ENCODE peak calls at places on chromosomes 16 and 17, in four cellular contexts. R is HepG2, L is transverse colon, E is HCT116. D is an unnamed sample.

GRCh38 chr17:21214777-21215541 is 998 bp upstream of the TMEM11 start:
- DNase-seq in R (no peak), L (no peak), E (no peak), D (peak)

GRCh38 chr17:73748521-73748920 is 104.3 kb upstream of the SDK2 start:
- DNase-seq in R (no peak), L (no peak), E (no peak), D (no peak)

GRCh38 chr17:68329331-68329730 is 38.0 kb downstream of the ARSG start:
- DNase-seq in R (no peak), L (no peak), E (no peak), D (no peak)

GRCh38 chr16:27179500-27180072 is 23.7 kb upstream of the KDM8 start:
- DNase-seq in R (peak), L (peak), E (peak), D (peak)

GRCh38 chr17:57459286-57459915 is 203.1 kb downstream of the MSI2 start:
- DNase-seq in R (peak), L (no peak), E (peak), D (no peak)

GRCh38 chr17:79463421-79464309 is 147.2 kb downstream of the RBFOX3 start:
- DNase-seq in R (no peak), L (no peak), E (no peak), D (no peak)

GRCh38 chr17:1008008-1008761 is 11.3 kb downstream of the TIMM22 start:
- DNase-seq in R (no peak), L (no peak), E (no peak), D (no peak)

GRCh38 chr16:12917246-12917645 is 15.8 kb downstream of the SHISA9 start:
- DNase-seq in R (no peak), L (no peak), E (no peak), D (no peak)

GRCh38 chr17:72542317-72542716 is 421.5 kb downstream of the SOX9 start:
- DNase-seq in R (peak), L (no peak), E (no peak), D (no peak)

GRCh38 chr17:17062866-17063265 is 20.6 kb downstream of the MPRIP start:
- DNase-seq in R (no peak), L (no peak), E (no peak), D (peak)

GRCh38 chr16:23996258-23996955 is 160.6 kb downstream of the PRKCB start:
- DNase-seq in R (no peak), L (no peak), E (no peak), D (no peak)

GRCh38 chr17:72782985-72783701 is 309.3 kb downstream of the SLC39A11 start:
- DNase-seq in R (peak), L (no peak), E (no peak), D (no peak)

GRCh38 chr16:1206786-1207185 is 18.3 kb downstream of the TPSG1 start:
- DNase-seq in R (no peak), L (no peak), E (no peak), D (no peak)

GRCh38 chr17:2271985-2272702 is 31.4 kb downstream of the SMG6 start:
- DNase-seq in R (no peak), L (no peak), E (no peak), D (no peak)

GRCh38 chr17:32267690-32268205 is 2.1 kb downstream of the RHBDL3 start:
- DNase-seq in R (no peak), L (no peak), E (no peak), D (no peak)

GRCh38 chr17:76527430-76528111 is 9.9 kb downstream of the CYGB start:
- DNase-seq in R (peak), L (peak), E (no peak), D (no peak)

GRCh38 chr16:76511203-76511602 is 234.0 kb downstream of the CNTNAP4 start:
- DNase-seq in R (no peak), L (no peak), E (no peak), D (no peak)

GRCh38 chr17:34291721-34292348 is 6.3 kb downstream of the CCL11 start:
- DNase-seq in R (no peak), L (no peak), E (no peak), D (no peak)

GRCh38 chr16:82341146-82341669 is 171.2 kb upstream of the MPHOSPH6 start:
- DNase-seq in R (no peak), L (no peak), E (no peak), D (no peak)

GRCh38 chr17:70604854-70605253 is 435.5 kb downstream of the KCNJ2 start:
- DNase-seq in R (no peak), L (no peak), E (peak), D (no peak)

GRCh38 chr17:34728771-34729310 is 149.5 kb downstream of the TMEM132E start:
- DNase-seq in R (no peak), L (no peak), E (no peak), D (no peak)

GRCh38 chr17:69874220-69874670 is 200.8 kb upstream of the KCNJ16 start:
- DNase-seq in R (no peak), L (no peak), E (no peak), D (no peak)

GRCh38 chr16:50467943-50468748 is 80.0 kb upstream of the NKD1 start:
- DNase-seq in R (peak), L (peak), E (no peak), D (peak)

GRCh38 chr17:57747221-57748017 is 2.3 kb upstream of the CCDC182 start:
- DNase-seq in R (peak), L (peak), E (peak), D (peak)

GRCh38 chr17:81365601-81366585 is 29.4 kb upstream of the BAHCC1 start:
- DNase-seq in R (peak), L (peak), E (peak), D (peak)

GRCh38 chr16:49739381-49739780 is 116.5 kb downstream of the ZNF423 start:
- DNase-seq in R (no peak), L (no peak), E (peak), D (no peak)

GRCh38 chr17:73359987-73360410 is 48.2 kb upstream of the CDC42EP4 start:
- DNase-seq in R (peak), L (peak), E (peak), D (no peak)

DNA sequence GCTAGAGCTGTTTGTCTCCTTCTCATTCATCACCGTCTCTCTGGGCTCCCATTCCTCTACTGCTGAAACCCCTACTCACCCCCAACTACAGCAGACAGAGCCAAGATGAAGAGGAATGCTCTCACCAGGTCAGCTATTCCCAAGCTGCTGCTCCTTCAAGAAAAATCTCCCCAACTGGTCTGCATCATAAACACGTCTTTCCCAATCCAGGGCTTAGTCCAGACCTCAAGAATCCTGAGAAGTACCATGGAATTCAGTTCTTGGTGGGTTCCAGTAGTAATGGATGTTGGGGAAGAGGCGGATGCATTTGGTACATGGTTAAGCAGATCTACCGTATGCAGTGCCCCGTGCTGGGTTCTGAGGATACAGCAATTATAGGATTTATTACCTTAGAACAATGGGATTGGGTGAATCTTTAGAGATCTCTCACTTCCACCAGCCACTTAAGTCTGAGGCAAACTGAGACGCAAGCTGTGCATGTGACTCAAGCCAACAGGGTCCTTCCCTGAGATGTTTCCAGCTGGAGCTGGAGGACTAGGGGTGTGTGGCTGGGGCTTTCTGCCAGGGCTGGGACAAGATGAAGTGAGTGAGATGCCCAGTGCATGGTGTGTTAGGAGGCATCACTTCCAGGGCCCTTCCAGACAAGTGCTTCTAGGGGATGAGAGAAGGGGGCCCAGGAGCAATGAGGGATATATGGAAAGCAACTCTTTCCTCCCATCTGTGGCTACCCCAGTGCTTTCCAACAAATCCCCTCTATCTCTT is 232.7 kb upstream of the CDH5 start:
- DNase-seq in R (no peak), L (no peak), E (no peak), D (no peak)
- TF ChIP-seq POLR2A in R (no peak), L (no peak), E (no peak), D (no peak)

DNA sequence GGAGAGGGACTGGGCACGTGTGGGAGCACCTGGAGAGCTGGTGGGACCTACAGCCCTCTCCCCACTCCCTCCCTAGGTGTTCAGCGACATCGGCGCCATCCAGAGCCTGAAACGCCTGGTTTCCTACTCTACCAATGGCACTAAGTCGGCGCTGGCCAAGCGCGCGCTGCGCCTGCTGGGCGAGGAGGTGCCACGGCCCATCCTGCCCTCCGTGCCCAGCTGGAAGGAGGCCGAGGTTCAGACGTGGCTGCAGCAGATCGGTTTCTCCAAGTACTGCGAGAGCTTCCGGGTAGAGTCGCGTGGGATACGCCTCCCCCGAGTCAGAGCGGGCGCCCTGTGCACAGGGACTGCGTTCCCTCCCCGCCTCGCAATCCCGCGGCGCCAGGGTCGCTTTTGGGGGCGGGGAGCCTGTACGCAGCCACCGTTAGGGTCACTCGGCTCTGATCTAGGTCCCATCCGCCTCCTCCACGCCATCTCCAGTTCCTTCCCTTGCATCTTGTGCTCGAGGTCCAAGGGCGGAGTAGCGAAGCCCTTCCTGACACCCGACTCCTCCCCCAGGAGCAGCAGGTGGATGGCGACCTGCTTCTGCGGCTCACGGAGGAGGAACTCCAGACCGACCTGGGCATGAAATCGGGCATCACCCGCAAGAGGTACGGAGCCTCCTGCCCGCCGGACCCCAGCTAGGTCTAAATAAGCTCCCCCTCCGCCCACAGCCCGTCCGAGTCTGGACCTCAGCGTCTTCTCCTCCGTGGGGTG is 13.0 kb downstream of the SARM1 start:
- DNase-seq in R (no peak), L (peak), E (no peak), D (no peak)
- TF ChIP-seq POLR2A in R (no peak), L (peak), E (no peak), D (no peak)

DNA sequence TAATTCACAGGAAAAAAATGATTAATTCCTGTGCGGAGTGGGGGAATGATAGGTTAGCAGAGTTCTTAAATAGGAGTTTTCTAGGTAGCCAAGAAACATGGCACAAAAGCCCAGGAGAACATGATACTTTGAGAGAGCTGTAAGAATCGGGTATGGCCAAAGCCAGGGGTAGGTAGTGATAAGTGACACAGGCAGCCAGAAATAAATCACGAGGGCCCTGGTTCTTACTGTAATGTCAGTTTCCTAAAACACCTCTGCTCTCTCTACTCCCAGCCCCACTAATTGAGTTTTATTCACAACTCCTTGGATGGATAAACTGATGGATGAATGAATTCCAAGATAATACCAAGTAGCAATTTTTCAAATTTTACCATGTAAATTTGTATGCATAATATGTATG is 54.1 kb downstream of the VAT1L start:
- DNase-seq in R (no peak), L (no peak), E (no peak), D (no peak)
- TF ChIP-seq POLR2A in R (no peak), L (no peak), E (no peak), D (no peak)

GRCh38 chr17:43069368-43069898 is 44.4 kb downstream of the RND2 start:
- DNase-seq in R (no peak), L (no peak), E (no peak), D (no peak)

GRCh38 chr17:43070872-43071271 is 45.8 kb downstream of the RND2 start:
- DNase-seq in R (no peak), L (no peak), E (no peak), D (no peak)

GRCh38 chr17:43079578-43080302 is 45.4 kb downstream of the BRCA1 start:
- DNase-seq in R (no peak), L (peak), E (no peak), D (no peak)

GRCh38 chr17:43070257-43070656 is 45.2 kb downstream of the RND2 start:
- DNase-seq in R (no peak), L (no peak), E (no peak), D (no peak)

DNA sequence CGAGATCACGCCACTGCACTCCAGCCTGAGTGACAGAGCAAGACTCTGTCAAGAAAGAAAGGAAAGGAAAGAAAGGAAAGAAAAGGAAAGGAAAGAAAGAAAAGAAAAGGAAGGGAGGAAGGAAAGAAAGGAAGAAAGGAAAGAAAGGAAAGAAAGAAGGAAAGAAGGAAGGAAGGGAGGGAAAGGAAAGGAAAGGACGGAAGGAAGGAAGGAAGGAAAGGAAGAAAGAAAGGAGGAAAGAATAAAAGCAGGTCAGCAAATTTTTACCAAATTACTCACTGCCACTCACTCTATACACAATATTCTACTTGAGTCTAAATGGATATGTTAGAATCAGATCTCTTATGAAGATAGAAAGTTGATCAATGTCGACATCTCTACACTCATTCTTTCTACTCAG is 49.8 kb downstream of the RND2 start:
- DNase-seq in R (no peak), L (no peak), E (no peak), D (no peak)
- TF ChIP-seq POLR2A in R (no peak), L (no peak), E (no peak), D (no peak)

DNA sequence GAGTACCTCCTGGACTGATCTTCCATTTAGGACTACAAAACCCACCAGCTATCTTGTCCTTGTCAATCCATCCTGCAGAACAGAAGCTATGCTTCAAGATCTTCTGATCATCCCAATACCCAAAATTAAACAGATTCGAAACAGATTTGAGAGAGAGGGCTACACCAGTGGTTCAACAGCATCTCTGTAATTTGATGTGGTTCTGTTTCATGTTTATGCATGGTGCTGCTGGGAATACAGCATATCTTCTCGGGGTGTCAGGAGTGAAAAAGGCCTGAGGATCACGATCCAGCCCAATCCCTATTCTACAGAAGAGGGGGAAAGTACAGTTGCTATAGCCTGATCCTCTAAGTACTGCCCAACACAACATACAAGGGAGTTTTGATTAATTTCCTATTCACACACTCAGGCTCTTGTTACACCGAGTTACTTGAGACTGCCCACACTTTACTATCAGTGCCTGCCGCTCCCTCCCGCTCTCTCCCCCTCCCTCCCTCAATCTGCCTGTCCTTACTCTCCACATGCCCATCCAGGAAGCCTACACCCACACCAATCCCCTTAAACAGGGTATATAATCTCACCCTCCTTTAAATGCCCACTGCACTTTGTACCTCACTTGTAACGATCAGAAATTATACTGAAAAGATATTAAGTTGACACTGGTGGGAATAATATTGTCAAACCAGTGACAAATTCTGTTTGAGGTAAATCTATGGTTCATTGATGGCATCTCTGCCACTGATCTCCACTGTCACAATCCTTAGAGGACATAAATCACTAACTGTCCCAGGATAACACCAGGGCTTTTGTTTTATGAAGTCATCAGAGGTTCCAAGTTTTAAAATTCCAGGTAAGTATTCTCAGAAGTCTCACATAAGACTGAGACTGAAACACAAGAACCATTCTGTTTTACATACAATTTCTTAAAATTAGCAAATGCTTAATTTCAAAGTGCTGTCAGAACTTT is 89.3 kb upstream of the PLEKHM1 start:
- DNase-seq in R (no peak), L (peak), E (no peak), D (peak)
- TF ChIP-seq POLR2A in R (no peak), L (no peak), E (no peak), D (no peak)